ENCODE peak calls at places on chromosomes 16 and 17, in eight cellular contexts. O is endodermal cell; E is left kidney; Z is ovary; S is EL; I is NCI-H2029 treated with DMSO at 0.1 percent for 48 hours; V is CD8-positive, alpha-beta memory T cell; P is H7. C is an unnamed sample.

GRCh38 chr17:7439462-7440112 is at the start of gene FGF11:
- DNase-seq in O (peak; percentile 76), E (peak; percentile 36), Z (no peak), S (no peak), I (no peak), V (no peak), P (peak; percentile 68), C (no peak)

GRCh38 chr16:29170393-29171239 is 185.8 kb downstream of the LAT start:
- DNase-seq in O (no peak), E (no peak), Z (no peak), S (no peak), I (no peak), V (no peak), P (no peak), C (no peak)

GRCh38 chr17:73985466-73986015 is 217.9 kb upstream of the RPL38 start:
- DNase-seq in O (peak; percentile 41), E (no peak), Z (no peak), S (no peak), I (no peak), V (no peak), P (no peak), C (no peak)

GRCh38 chr17:41324180-41325075 is 8.9 kb upstream of the KRTAP17-1 start:
- DNase-seq in O (peak; percentile 89), E (peak; percentile 61), Z (no peak), S (peak; percentile 21), I (no peak), V (no peak), P (peak; percentile 84), C (no peak)

GRCh38 chr16:4487955-4488481 is 11.8 kb downstream of the HMOX2 start:
- DNase-seq in O (no peak), E (peak; percentile 26), Z (no peak), S (peak; percentile 28), I (peak; percentile 14), V (no peak), P (no peak), C (peak; percentile 72)

GRCh38 chr16:8915722-8916321 is 33.7 kb downstream of the LITAFD start:
- DNase-seq in O (no peak), E (no peak), Z (no peak), S (no peak), I (no peak), V (no peak), P (no peak), C (peak; percentile 74)

GRCh38 chr16:65773319-65773874 is 593.1 kb upstream of the CDH5 start:
- DNase-seq in O (peak; percentile 88), E (peak; percentile 90), Z (no peak), S (no peak), I (no peak), V (no peak), P (peak; percentile 24), C (no peak)

GRCh38 chr17:68052810-68053209 is 17.3 kb downstream of the KPNA2 start:
- DNase-seq in O (no peak), E (no peak), Z (no peak), S (no peak), I (no peak), V (no peak), P (no peak), C (no peak)

GRCh38 chr16:54268766-54269165 is 17.8 kb downstream of the IRX3 start:
- DNase-seq in O (no peak), E (no peak), Z (no peak), S (no peak), I (no peak), V (no peak), P (no peak), C (no peak)

GRCh38 chr17:80116276-80116922 is 15.0 kb downstream of the GAA start:
- DNase-seq in O (no peak), E (no peak), Z (no peak), S (no peak), I (no peak), V (no peak), P (no peak), C (no peak)

GRCh38 chr17:7262192-7263070 is at the start of gene CLDN7:
- DNase-seq in O (peak; percentile 99), E (peak; percentile 90), Z (no peak), S (no peak), I (peak; percentile 31), V (no peak), P (peak; percentile 99), C (peak; percentile 87)

GRCh38 chr16:62190426-62190825 is 154.2 kb upstream of the CDH8 start:
- DNase-seq in O (no peak), E (peak; percentile 43), Z (no peak), S (no peak), I (no peak), V (no peak), P (peak; percentile 21), C (no peak)

GRCh38 chr16:53741546-53741945 is 37.6 kb downstream of the FTO start:
- DNase-seq in O (no peak), E (no peak), Z (no peak), S (no peak), I (no peak), V (no peak), P (no peak), C (no peak)

GRCh38 chr16:4004206-4004605 is 112.0 kb downstream of the ADCY9 start:
- DNase-seq in O (no peak), E (no peak), Z (no peak), S (no peak), I (no peak), V (no peak), P (no peak), C (no peak)

GRCh38 chr17:30372755-30373154 is 6.0 kb upstream of the CPD start:
- DNase-seq in O (no peak), E (no peak), Z (no peak), S (peak; percentile 52), I (no peak), V (no peak), P (peak; percentile 20), C (no peak)

GRCh38 chr16:30183961-30184429 is 593 bp downstream of the CORO1A start:
- DNase-seq in O (peak; percentile 44), E (no peak), Z (no peak), S (no peak), I (no peak), V (peak; percentile 75), P (no peak), C (no peak)

GRCh38 chr17:78263063-78263735 is 31.8 kb downstream of the TMEM235 start:
- DNase-seq in O (peak; percentile 67), E (peak; percentile 84), Z (no peak), S (no peak), I (no peak), V (no peak), P (peak; percentile 66), C (no peak)

GRCh38 chr17:48055531-48056245 is 7.5 kb downstream of the NFE2L1 start:
- DNase-seq in O (peak; percentile 92), E (no peak), Z (no peak), S (peak; percentile 82), I (no peak), V (no peak), P (peak; percentile 88), C (no peak)

GRCh38 chr17:35809855-35810461 is 674 bp downstream of the TAF15 start:
- DNase-seq in O (no peak), E (no peak), Z (no peak), S (no peak), I (no peak), V (no peak), P (no peak), C (no peak)

GRCh38 chr17:67200727-67201301 is 44.2 kb downstream of the HELZ start:
- DNase-seq in O (no peak), E (no peak), Z (no peak), S (no peak), I (no peak), V (no peak), P (peak; percentile 20), C (no peak)